ENCODE peak calls at places on chromosomes 1 and 21, in seven cellular contexts. C is DND-41; X is OCI-LY7; M is NCI-H2081; V is stimulated activated CD8-positive, alpha-beta memory T cell treated with anti-CD3 and anti-CD28 coated beads, Interleukin-7, amount 100 ng/mL, for 1 hour; Q is left ventricle myocardium superior; S is AG08395. N is an unnamed sample.

GRCh38 chr21:28754862-28755261 is 237.8 kb downstream of the LTN1 start:
- DNase-seq in V (no peak), X (no peak), S (no peak), Q (no peak), C (no peak), M (no peak), N (no peak)

GRCh38 chr1:217393901-217394300 is 237.0 kb downstream of the GPATCH2 start:
- DNase-seq in Q (no peak), M (no peak), C (no peak), S (no peak), V (no peak), X (no peak), N (no peak)

GRCh38 chr1:8858112-8858668 is 20.3 kb downstream of the ENO1 start:
- DNase-seq in Q (no peak), V (no peak), C (no peak), S (peak; percentile 70), X (no peak), M (no peak), N (no peak)

GRCh38 chr1:94942171-94943128 is 15.5 kb upstream of the CNN3 start:
- DNase-seq in V (no peak), C (no peak), M (no peak), S (no peak), Q (no peak), X (no peak), N (no peak)

GRCh38 chr1:228341450-228341813 is 65.2 kb downstream of the TRIM11 start:
- DNase-seq in X (no peak), S (no peak), M (no peak), V (no peak), C (no peak), Q (peak; percentile 27), N (no peak)

GRCh38 chr1:26910343-26911160 is 3.2 kb downstream of the NR0B2 start:
- DNase-seq in S (no peak), M (no peak), V (no peak), X (no peak), Q (no peak), C (no peak), N (no peak)

GRCh38 chr1:210440081-210440480 is 111.4 kb downstream of the HHAT start:
- DNase-seq in C (no peak), Q (no peak), S (no peak), V (no peak), M (no peak), X (no peak), N (no peak)

GRCh38 chr1:226046240-226046639 is 16.3 kb upstream of the H3-3A start:
- DNase-seq in S (peak; percentile 37), Q (no peak), V (no peak), C (no peak), M (no peak), X (no peak), N (no peak)

GRCh38 chr21:31236528-31236927 is 107.5 kb downstream of the TIAM1 start:
- DNase-seq in S (no peak), M (no peak), C (peak; percentile 73), V (no peak), Q (no peak), X (no peak), N (no peak)

GRCh38 chr1:152743371-152744145 is 14.3 kb upstream of the KPRP start:
- DNase-seq in S (no peak), M (no peak), V (no peak), Q (no peak), C (no peak), X (no peak), N (no peak)

GRCh38 chr1:63679076-63679475 is 85.9 kb downstream of the PGM1 start:
- DNase-seq in S (peak; percentile 36), C (no peak), V (no peak), Q (no peak), M (no peak), X (no peak), N (no peak)

GRCh38 chr1:7703321-7704213 is 67.5 kb upstream of the VAMP3 start:
- DNase-seq in Q (peak; percentile 52), S (no peak), X (no peak), V (no peak), C (no peak), M (peak; percentile 48), N (no peak)

GRCh38 chr1:165988275-165988674 is 160.9 kb downstream of the UCK2 start:
- DNase-seq in S (no peak), Q (no peak), M (no peak), C (no peak), X (no peak), V (no peak), N (no peak)

GRCh38 chr1:48671578-48671977 is 105.1 kb downstream of the BEND5 start:
- DNase-seq in V (no peak), S (no peak), Q (no peak), X (no peak), M (no peak), C (no peak), N (no peak)

GRCh38 chr1:25802915-25803314 is 2.9 kb downstream of the SELENON start:
- DNase-seq in M (no peak), S (no peak), V (no peak), Q (peak; percentile 1), X (peak; percentile 47), C (no peak), N (no peak)

GRCh38 chr21:45098867-45099266 is 24.5 kb downstream of the ADARB1 start:
- DNase-seq in M (no peak), S (no peak), V (no peak), X (peak; percentile 56), C (no peak), Q (no peak), N (no peak)

GRCh38 chr1:13996334-13996733 is 296.3 kb downstream of the PRDM2 start:
- DNase-seq in Q (no peak), C (no peak), M (no peak), X (no peak), V (no peak), S (no peak), N (no peak)

N was measured in prostate gland.